ENCODE peak calls at places on chromosomes 2 and 18, in six cellular contexts. D is dorsolateral prefrontal cortex, U is neural progenitor cell, C is aorta, E is HFF-Myc, M is spleen. T is an unnamed sample.

GRCh38 chr18:36255072-36255708 is 42.3 kb upstream of the FHOD3 start:
- DNase-seq in D (no peak), U (peak), C (no peak), E (no peak), M (no peak), T (no peak)

GRCh38 chr18:41096504-41096903 is 858.5 kb upstream of the PIK3C3 start:
- DNase-seq in D (no peak), U (peak), C (no peak), E (no peak), M (no peak), T (no peak)

GRCh38 chr2:43803113-43803512 is 29.3 kb downstream of the DYNC2LI1 start:
- DNase-seq in D (no peak), U (no peak), C (no peak), E (no peak), M (no peak), T (no peak)

GRCh38 chr2:75619992-75620740 is 26.4 kb upstream of the MRPL19 start:
- DNase-seq in D (no peak), U (no peak), C (no peak), E (no peak), M (no peak), T (no peak)

GRCh38 chr2:230627806-230628724 is 84.6 kb upstream of the CAB39 start:
- DNase-seq in D (no peak), U (no peak), C (no peak), E (peak), M (peak), T (no peak)

GRCh38 chr2:62362561-62362960 is 143.4 kb downstream of the TMEM17 start:
- DNase-seq in D (no peak), U (no peak), C (no peak), E (no peak), M (no peak), T (peak)

GRCh38 chr18:7924616-7925015 is 357.5 kb downstream of the PTPRM start:
- DNase-seq in D (no peak), U (no peak), C (no peak), E (no peak), M (no peak), T (no peak)

GRCh38 chr18:76672627-76673026 is 149.7 kb upstream of the ZNF236 start:
- DNase-seq in D (no peak), U (no peak), C (no peak), E (peak), M (no peak), T (no peak)

GRCh38 chr2:232885264-232885961 is 15.3 kb downstream of the SNORC start:
- DNase-seq in D (no peak), U (no peak), C (no peak), E (no peak), M (peak), T (peak)

GRCh38 chr18:13234528-13234795 is 15.9 kb downstream of the LDLRAD4 start:
- DNase-seq in D (no peak), U (no peak), C (no peak), E (no peak), M (peak), T (no peak)

GRCh38 chr2:33484042-33484621 is 7.7 kb downstream of the RASGRP3 start:
- DNase-seq in D (no peak), U (no peak), C (no peak), E (no peak), M (no peak), T (no peak)

GRCh38 chr2:46530571-46530970 is 51.2 kb downstream of the TMEM247 start:
- DNase-seq in D (no peak), U (no peak), C (no peak), E (no peak), M (no peak), T (no peak)

GRCh38 chr2:36740031-36740430 is 43.5 kb downstream of the VIT start:
- DNase-seq in D (no peak), U (no peak), C (no peak), E (no peak), M (no peak), T (no peak)

GRCh38 chr18:36662000-36662399 is 166.8 kb downstream of the TPGS2 start:
- DNase-seq in D (no peak), U (peak), C (no peak), E (no peak), M (no peak), T (peak)

GRCh38 chr2:190678444-190679162 is 29.7 kb downstream of the NAB1 start:
- DNase-seq in D (no peak), U (no peak), C (no peak), E (no peak), M (no peak), T (no peak)

GRCh38 chr2:57575703-57576268 is 470.8 kb upstream of the VRK2 start:
- DNase-seq in D (no peak), U (no peak), C (no peak), E (no peak), M (no peak), T (no peak)

GRCh38 chr2:1618191-1618961 is 125.9 kb downstream of the PXDN start:
- DNase-seq in D (no peak), U (no peak), C (peak), E (no peak), M (peak), T (peak)

GRCh38 chr2:10405441-10405840 is 42.7 kb downstream of the ODC1 start:
- DNase-seq in D (peak), U (no peak), C (peak), E (peak), M (no peak), T (no peak)

GRCh38 chr2:226030369-226031077 is 631.0 kb downstream of the NYAP2 start:
- DNase-seq in D (no peak), U (peak), C (no peak), E (no peak), M (no peak), T (no peak)

GRCh38 chr2:226031078-226031937 is 631.8 kb downstream of the NYAP2 start:
- DNase-seq in D (peak), U (peak), C (peak), E (peak), M (peak), T (peak)

DNA sequence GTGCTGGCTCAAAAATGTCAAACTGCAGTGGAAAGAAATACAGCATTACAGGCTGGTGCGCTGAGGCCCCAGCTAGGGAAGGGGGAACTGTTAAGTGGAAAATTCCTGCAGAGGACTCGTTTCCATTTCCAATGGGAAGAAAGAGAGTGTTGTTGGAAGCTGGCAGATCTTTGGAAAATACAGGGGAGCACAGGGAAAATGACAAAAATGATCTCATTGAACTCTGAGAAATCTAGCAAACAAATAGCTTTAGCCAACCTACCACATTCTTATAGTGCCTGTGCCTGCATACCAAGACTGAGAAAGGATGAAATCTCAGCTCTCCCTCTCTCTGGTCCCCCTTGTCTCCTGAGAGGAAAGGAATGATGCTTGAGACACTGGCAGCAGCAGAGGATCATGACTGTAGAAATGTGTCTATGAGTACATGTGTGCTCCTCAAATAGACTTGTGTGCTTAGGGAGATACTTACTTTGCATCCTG is 632.5 kb downstream of the NYAP2 start:
- DNase-seq in D (no peak), U (peak), C (no peak), E (no peak), M (no peak), T (peak)
- H3K4me3 ChIP-seq in D (peak), U (peak), C (peak), E (no peak), M (no peak), T (no peak)

GRCh38 chr2:215435261-215435808 is 533 bp downstream of the FN1 start:
- DNase-seq in D (no peak), U (peak), C (no peak), E (no peak), M (peak), T (peak)

GRCh38 chr2:215437614-215438013 is 1.7 kb upstream of the FN1 start:
- DNase-seq in D (no peak), U (no peak), C (no peak), E (no peak), M (no peak), T (no peak)

GRCh38 chr2:215434447-215435260 is 1.2 kb downstream of the FN1 start:
- DNase-seq in D (no peak), U (no peak), C (no peak), E (no peak), M (no peak), T (no peak)

GRCh38 chr2:215436705-215437570 is 1.1 kb upstream of the FN1 start:
- DNase-seq in D (no peak), U (peak), C (no peak), E (no peak), M (no peak), T (no peak)

GRCh38 chr2:215435809-215436704 is at the start of gene FN1:
- DNase-seq in D (peak), U (peak), C (peak), E (peak), M (peak), T (peak)
- H3K4me3 ChIP-seq in D (peak), U (peak), C (peak), E (peak), M (peak), T (peak)

GRCh38 chr18:68449292-68449691 is 265.6 kb downstream of the TMX3 start:
- DNase-seq in D (no peak), U (no peak), C (no peak), E (peak), M (no peak), T (no peak)
- H3K4me3 ChIP-seq in D (no peak), U (no peak), C (no peak), E (no peak), M (no peak), T (no peak)

DNA sequence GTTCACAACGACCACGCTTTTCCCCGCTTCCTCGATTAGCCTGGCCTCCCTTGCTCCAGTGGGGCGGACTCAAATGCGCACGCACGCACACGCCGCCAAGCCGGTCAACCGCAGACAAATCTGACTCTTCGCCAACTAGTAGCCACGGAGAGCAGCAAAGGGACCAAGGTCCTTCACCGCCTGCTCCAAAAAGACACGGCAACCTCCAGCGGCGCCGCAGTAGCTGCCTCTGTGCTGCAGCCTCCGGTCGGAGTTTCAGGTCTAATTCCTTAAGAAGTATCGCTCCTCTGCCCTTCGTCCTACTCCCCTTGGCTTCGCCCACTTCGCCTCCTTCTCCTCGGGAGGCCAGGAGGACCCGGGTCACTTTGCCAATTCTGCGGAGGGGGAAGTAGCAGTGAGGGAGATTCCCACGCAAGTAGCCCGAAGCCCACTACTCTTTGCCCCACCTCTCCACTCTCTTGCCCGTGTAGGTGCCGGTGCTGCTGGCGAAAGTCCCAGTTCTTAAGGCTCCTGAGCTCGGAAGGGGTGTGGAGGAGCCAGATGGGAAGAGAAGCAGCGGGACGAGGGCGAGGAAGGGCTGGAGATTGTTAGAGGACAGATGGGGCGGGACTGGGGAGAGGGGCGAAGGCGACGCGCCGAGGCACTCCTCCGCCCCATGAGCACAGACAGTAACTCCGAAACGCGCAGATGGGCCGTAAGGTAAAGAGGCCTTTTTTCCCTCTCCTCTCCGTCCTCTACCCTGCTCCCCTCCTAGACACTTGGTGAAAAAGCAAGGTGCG is 615 bp downstream of the AKAIN1 start:
- DNase-seq in D (no peak), U (peak), C (no peak), E (no peak), M (no peak), T (peak)
- H3K4me3 ChIP-seq in D (peak), U (peak), C (no peak), E (no peak), M (no peak), T (peak)

GRCh38 chr2:203869610-203870042 is 2.1 kb downstream of the CTLA4 start:
- DNase-seq in D (no peak), U (no peak), C (no peak), E (no peak), M (no peak), T (no peak)
- H3K4me3 ChIP-seq in D (no peak), U (no peak), C (no peak), E (no peak), M (no peak), T (no peak)

DNA sequence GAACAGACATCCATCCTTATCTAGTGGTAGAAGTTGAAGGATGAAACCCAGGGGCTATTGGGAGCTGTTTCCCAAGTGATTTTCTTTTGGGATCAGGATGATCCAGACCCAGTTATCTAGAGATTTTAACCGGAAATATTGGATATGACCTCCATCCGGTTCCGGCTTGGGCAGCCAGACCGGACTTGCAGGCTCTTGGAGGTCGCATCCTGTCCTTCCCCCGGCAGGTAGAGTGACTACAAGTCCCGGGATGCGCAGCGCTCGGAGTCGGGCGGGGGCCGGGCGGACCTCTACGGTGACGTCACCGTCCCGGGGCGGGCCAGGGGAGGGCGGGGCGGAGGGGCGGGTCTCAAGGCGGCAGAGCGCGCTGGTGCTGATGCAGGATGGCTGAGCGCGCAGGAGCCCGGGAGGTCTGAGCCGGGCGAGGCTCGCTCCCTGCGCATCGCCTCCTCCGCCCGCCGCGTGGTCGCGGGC is at the start of gene KIF5C:
- DNase-seq in D (peak), U (peak), C (peak), E (peak), M (peak), T (peak)
- H3K4me3 ChIP-seq in D (peak), U (peak), C (peak), E (no peak), M (peak), T (peak)

DNA sequence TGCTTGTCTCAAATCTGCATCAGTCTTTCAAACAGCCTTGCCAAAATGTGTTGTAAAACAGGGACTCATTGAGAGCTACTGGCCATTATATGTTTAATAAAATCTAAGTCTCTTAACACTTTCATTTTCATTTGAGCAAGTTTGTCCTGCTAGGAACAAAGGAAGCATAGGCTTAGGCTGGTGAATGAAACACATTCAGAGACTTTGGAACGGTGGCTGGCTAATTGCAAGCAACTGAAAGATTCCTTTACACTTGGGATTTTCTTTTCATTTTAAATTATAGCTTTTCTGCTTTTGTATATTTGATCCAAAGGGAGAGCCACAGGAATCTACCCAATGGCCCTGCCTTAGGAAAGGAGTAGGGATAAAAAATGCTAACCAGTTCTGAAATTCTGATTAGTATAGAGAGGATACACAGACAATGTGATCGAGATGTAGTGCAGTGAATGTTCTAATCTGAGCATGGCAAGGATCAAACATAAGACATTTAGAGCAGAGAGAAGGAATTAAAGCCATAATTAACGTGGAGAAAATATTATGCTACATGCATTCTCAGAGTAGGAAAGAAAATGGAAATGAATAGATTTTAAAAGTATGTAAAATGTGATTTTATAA is 911.4 kb upstream of the SLC39A10 start:
- DNase-seq in D (no peak), U (peak), C (no peak), E (no peak), M (no peak), T (no peak)
- H3K4me3 ChIP-seq in D (no peak), U (no peak), C (no peak), E (no peak), M (no peak), T (no peak)

GRCh38 chr2:127891806-127892205 is 6.0 kb upstream of the AMMECR1L start:
- DNase-seq in D (peak), U (no peak), C (no peak), E (no peak), M (peak), T (peak)

GRCh38 chr2:127888772-127889171 is 3.0 kb upstream of the AMMECR1L start:
- DNase-seq in D (no peak), U (no peak), C (no peak), E (no peak), M (no peak), T (no peak)

GRCh38 chr2:127897531-127898187 is 11.9 kb upstream of the AMMECR1L start:
- DNase-seq in D (no peak), U (no peak), C (no peak), E (no peak), M (no peak), T (no peak)

GRCh38 chr2:127893494-127893893 is 7.7 kb upstream of the AMMECR1L start:
- DNase-seq in D (no peak), U (peak), C (no peak), E (no peak), M (peak), T (peak)

GRCh38 chr2:127893033-127893432 is 7.3 kb upstream of the AMMECR1L start:
- DNase-seq in D (peak), U (no peak), C (no peak), E (no peak), M (peak), T (no peak)
- H3K4me3 ChIP-seq in D (no peak), U (no peak), C (no peak), E (no peak), M (no peak), T (no peak)

DNA sequence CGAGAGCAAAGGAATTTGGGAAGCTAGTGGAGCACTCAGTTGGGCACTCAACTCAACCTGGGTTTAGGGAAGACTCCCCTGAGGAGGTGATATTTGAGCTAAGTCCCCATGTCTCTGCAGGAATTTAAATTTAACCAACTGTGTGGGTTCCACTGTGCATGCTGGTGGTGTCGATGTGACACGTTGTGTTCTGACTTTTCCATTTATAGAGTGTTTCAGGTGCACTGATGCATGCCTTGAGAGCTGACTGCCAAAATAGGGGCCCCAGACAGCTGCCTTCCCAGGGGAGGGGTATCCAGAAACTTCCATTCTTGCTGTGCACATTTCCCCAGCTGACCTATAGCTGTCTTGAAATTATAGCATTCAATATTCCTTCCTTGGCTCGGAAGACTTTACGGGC is 63.7 kb upstream of the BCL2L11 start:
- DNase-seq in D (no peak), U (no peak), C (no peak), E (no peak), M (no peak), T (no peak)
- H3K4me3 ChIP-seq in D (no peak), U (no peak), C (no peak), E (no peak), M (no peak), T (no peak)

DNA sequence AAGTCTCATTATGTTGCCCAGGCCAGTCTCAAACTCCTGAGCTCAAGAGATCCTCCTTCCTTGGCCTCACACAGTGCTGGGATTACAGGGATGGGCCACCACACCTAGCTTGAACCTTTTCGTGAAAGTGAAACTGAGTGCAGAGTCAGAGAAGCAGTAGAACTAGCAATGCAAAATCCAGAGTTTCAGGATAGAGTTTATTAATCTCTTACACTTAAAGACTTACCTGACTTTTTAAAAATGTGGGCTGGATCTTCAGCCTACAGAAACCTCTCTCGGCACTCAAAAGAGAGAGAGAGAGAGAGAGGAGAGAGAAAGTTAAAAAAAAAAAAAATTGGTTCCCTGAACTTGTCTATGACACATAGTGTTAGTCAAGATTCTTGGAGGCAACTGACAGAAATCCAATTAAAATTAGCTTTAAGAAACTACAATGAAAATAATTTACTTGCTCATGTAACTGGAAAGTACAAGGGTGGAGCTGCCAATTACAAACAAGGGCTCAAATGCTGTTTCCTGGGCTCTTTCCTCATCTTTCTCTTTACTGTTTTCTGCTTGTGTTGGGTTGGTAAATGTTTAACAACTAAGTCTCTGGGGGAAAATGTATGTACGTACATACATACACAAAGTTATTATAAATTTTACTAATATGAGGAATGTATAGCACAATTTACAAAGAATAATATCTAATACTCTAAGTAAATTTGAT is 98.1 kb upstream of the CERS6 start:
- DNase-seq in D (no peak), U (no peak), C (no peak), E (no peak), M (no peak), T (no peak)
- H3K4me3 ChIP-seq in D (no peak), U (no peak), C (no peak), E (no peak), M (no peak), T (no peak)

T was measured in H7.